ENCODE peak calls at places on chromosomes 5 and 9, in four cellular contexts. One of them, this sample, is unnamed.

GRCh38 chr5:80738466-80738865 is 83.7 kb upstream of the DHFR start:
- DNase-seq in stimulated activated naive CD4-positive, alpha-beta T cell treated with Interleukin-2 at 50 U/mL for 16 hours: no peak
- DNase-seq in fibroblast of gingiva: no peak
- DNase-seq in stimulated activated CD8-positive, alpha-beta memory T cell treated with anti-CD3 and anti-CD28 coated beads, Interleukin-7, amount 100 ng/mL, for 4 hours: no peak
- DNase-seq in this sample: no peak

GRCh38 chr9:127778280-127779135 is at the start of gene SH2D3C:
- DNase-seq in stimulated activated naive CD4-positive, alpha-beta T cell treated with Interleukin-2 at 50 U/mL for 16 hours: peak
- DNase-seq in fibroblast of gingiva: no peak
- DNase-seq in stimulated activated CD8-positive, alpha-beta memory T cell treated with anti-CD3 and anti-CD28 coated beads, Interleukin-7, amount 100 ng/mL, for 4 hours: peak
- DNase-seq in this sample: peak

GRCh38 chr9:110531776-110532175 is 47.8 kb downstream of the SVEP1 start:
- DNase-seq in stimulated activated naive CD4-positive, alpha-beta T cell treated with Interleukin-2 at 50 U/mL for 16 hours: no peak
- DNase-seq in fibroblast of gingiva: no peak
- DNase-seq in stimulated activated CD8-positive, alpha-beta memory T cell treated with anti-CD3 and anti-CD28 coated beads, Interleukin-7, amount 100 ng/mL, for 4 hours: no peak
- DNase-seq in this sample: no peak

GRCh38 chr5:167657016-167657415 is 634.4 kb upstream of the WWC1 start:
- DNase-seq in stimulated activated naive CD4-positive, alpha-beta T cell treated with Interleukin-2 at 50 U/mL for 16 hours: no peak
- DNase-seq in fibroblast of gingiva: no peak
- DNase-seq in stimulated activated CD8-positive, alpha-beta memory T cell treated with anti-CD3 and anti-CD28 coated beads, Interleukin-7, amount 100 ng/mL, for 4 hours: no peak
- DNase-seq in this sample: no peak

GRCh38 chr5:164504141-164504772 is 998.8 kb downstream of the MAT2B start:
- DNase-seq in stimulated activated naive CD4-positive, alpha-beta T cell treated with Interleukin-2 at 50 U/mL for 16 hours: no peak
- DNase-seq in fibroblast of gingiva: peak
- DNase-seq in stimulated activated CD8-positive, alpha-beta memory T cell treated with anti-CD3 and anti-CD28 coated beads, Interleukin-7, amount 100 ng/mL, for 4 hours: no peak
- DNase-seq in this sample: peak

GRCh38 chr5:36214434-36214833 is 27.3 kb downstream of the NADK2 start:
- DNase-seq in stimulated activated naive CD4-positive, alpha-beta T cell treated with Interleukin-2 at 50 U/mL for 16 hours: no peak
- DNase-seq in fibroblast of gingiva: no peak
- DNase-seq in stimulated activated CD8-positive, alpha-beta memory T cell treated with anti-CD3 and anti-CD28 coated beads, Interleukin-7, amount 100 ng/mL, for 4 hours: no peak
- DNase-seq in this sample: no peak

GRCh38 chr5:103801681-103802080 is 239.1 kb upstream of the NUDT12 start:
- DNase-seq in stimulated activated naive CD4-positive, alpha-beta T cell treated with Interleukin-2 at 50 U/mL for 16 hours: no peak
- DNase-seq in fibroblast of gingiva: no peak
- DNase-seq in stimulated activated CD8-positive, alpha-beta memory T cell treated with anti-CD3 and anti-CD28 coated beads, Interleukin-7, amount 100 ng/mL, for 4 hours: no peak
- DNase-seq in this sample: no peak

GRCh38 chr5:133242221-133242835 is 190.5 kb downstream of the HSPA4 start:
- DNase-seq in stimulated activated naive CD4-positive, alpha-beta T cell treated with Interleukin-2 at 50 U/mL for 16 hours: no peak
- DNase-seq in fibroblast of gingiva: no peak
- DNase-seq in stimulated activated CD8-positive, alpha-beta memory T cell treated with anti-CD3 and anti-CD28 coated beads, Interleukin-7, amount 100 ng/mL, for 4 hours: no peak
- DNase-seq in this sample: no peak

GRCh38 chr9:104983491-104983890 is 55.5 kb upstream of the ABCA1 start:
- DNase-seq in stimulated activated naive CD4-positive, alpha-beta T cell treated with Interleukin-2 at 50 U/mL for 16 hours: no peak
- DNase-seq in fibroblast of gingiva: no peak
- DNase-seq in stimulated activated CD8-positive, alpha-beta memory T cell treated with anti-CD3 and anti-CD28 coated beads, Interleukin-7, amount 100 ng/mL, for 4 hours: no peak
- DNase-seq in this sample: no peak

GRCh38 chr5:154446183-154447073 is 631 bp downstream of the SAP30L start:
- DNase-seq in stimulated activated naive CD4-positive, alpha-beta T cell treated with Interleukin-2 at 50 U/mL for 16 hours: peak
- DNase-seq in fibroblast of gingiva: peak
- DNase-seq in stimulated activated CD8-positive, alpha-beta memory T cell treated with anti-CD3 and anti-CD28 coated beads, Interleukin-7, amount 100 ng/mL, for 4 hours: peak
- DNase-seq in this sample: peak

GRCh38 chr9:14313951-14314423 is at the start of gene NFIB:
- DNase-seq in stimulated activated naive CD4-positive, alpha-beta T cell treated with Interleukin-2 at 50 U/mL for 16 hours: no peak
- DNase-seq in fibroblast of gingiva: peak
- DNase-seq in stimulated activated CD8-positive, alpha-beta memory T cell treated with anti-CD3 and anti-CD28 coated beads, Interleukin-7, amount 100 ng/mL, for 4 hours: no peak
- DNase-seq in this sample: peak

GRCh38 chr5:110932755-110933488 is 138.6 kb upstream of the TSLP start:
- DNase-seq in stimulated activated naive CD4-positive, alpha-beta T cell treated with Interleukin-2 at 50 U/mL for 16 hours: no peak
- DNase-seq in fibroblast of gingiva: no peak
- DNase-seq in stimulated activated CD8-positive, alpha-beta memory T cell treated with anti-CD3 and anti-CD28 coated beads, Interleukin-7, amount 100 ng/mL, for 4 hours: no peak
- DNase-seq in this sample: no peak

GRCh38 chr9:113516840-113517577 is 53.5 kb downstream of the RGS3 start:
- DNase-seq in stimulated activated naive CD4-positive, alpha-beta T cell treated with Interleukin-2 at 50 U/mL for 16 hours: peak
- DNase-seq in fibroblast of gingiva: no peak
- DNase-seq in stimulated activated CD8-positive, alpha-beta memory T cell treated with anti-CD3 and anti-CD28 coated beads, Interleukin-7, amount 100 ng/mL, for 4 hours: peak
- DNase-seq in this sample: peak